ENCODE peak calls at places on chromosomes 1 and 21, in six cellular contexts. Q is mesothelial cell of epicardium, N is OCI-LY7, J is epithelial cell of esophagus, E is A549, A is NB4. U is an unnamed sample.
A peak's percentile ranks its signal among the peaks of the same experiment; 100 is the strongest.

GRCh38 chr1:239603530-239603929 is 217.2 kb downstream of the CHRM3 start:
- DNase-seq in Q (no peak), N (no peak), J (peak; percentile 28), E (no peak), A (no peak), U (no peak)

GRCh38 chr1:3139451-3139852 is 70.4 kb downstream of the PRDM16 start:
- DNase-seq in Q (no peak), N (no peak), J (no peak), E (no peak), A (no peak), U (no peak)

GRCh38 chr1:153977250-153978240 is at the start of gene JTB:
- DNase-seq in Q (peak; percentile 82), N (peak; percentile 88), J (peak; percentile 88), E (peak; percentile 82), A (peak; percentile 90), U (peak; percentile 87)

GRCh38 chr1:226381226-226381998 is 26.5 kb downstream of the PARP1 start:
- DNase-seq in Q (no peak), N (no peak), J (no peak), E (no peak), A (no peak), U (no peak)

GRCh38 chr1:225746361-225747179 is 31.1 kb upstream of the SRP9 start:
- DNase-seq in Q (no peak), N (no peak), J (peak; percentile 93), E (peak; percentile 89), A (no peak), U (no peak)

GRCh38 chr21:34192646-34193285 is 119.4 kb downstream of the MRPS6 start:
- DNase-seq in Q (no peak), N (no peak), J (no peak), E (no peak), A (no peak), U (no peak)

GRCh38 chr1:93779540-93780121 is 98.0 kb upstream of the BCAR3 start:
- DNase-seq in Q (no peak), N (no peak), J (peak; percentile 98), E (peak; percentile 92), A (no peak), U (no peak)

GRCh38 chr1:171841050-171841910 is at the start of gene DNM3:
- DNase-seq in Q (peak; percentile 88), N (peak; percentile 77), J (peak; percentile 78), E (peak; percentile 75), A (peak; percentile 61), U (peak; percentile 51)

GRCh38 chr1:22808186-22808845 is 97.7 kb downstream of the EPHB2 start:
- DNase-seq in Q (no peak), N (no peak), J (peak; percentile 73), E (no peak), A (no peak), U (no peak)

GRCh38 chr1:111217183-111217910 is 10.2 kb upstream of the CHI3L2 start:
- DNase-seq in Q (no peak), N (peak; percentile 63), J (no peak), E (no peak), A (no peak), U (no peak)

GRCh38 chr1:220045356-220046051 is 801 bp downstream of the EPRS1 start:
- DNase-seq in Q (no peak), N (peak; percentile 57), J (peak; percentile 27), E (peak; percentile 27), A (peak; percentile 55), U (no peak)

GRCh38 chr1:29650041-29650400 is 413.7 kb downstream of the PTPRU start:
- DNase-seq in Q (no peak), N (no peak), J (peak; percentile 68), E (no peak), A (no peak), U (no peak)

GRCh38 chr1:212225416-212225815 is 59.8 kb upstream of the PPP2R5A start:
- DNase-seq in Q (no peak), N (no peak), J (no peak), E (no peak), A (no peak), U (no peak)

GRCh38 chr21:44505673-44506278 is 34.2 kb downstream of the KRTAP10-1 start:
- DNase-seq in Q (no peak), N (no peak), J (no peak), E (no peak), A (no peak), U (no peak)

GRCh38 chr1:178609015-178609414 is 96.1 kb downstream of the TEX35 start:
- DNase-seq in Q (no peak), N (no peak), J (peak; percentile 84), E (no peak), A (no peak), U (no peak)

GRCh38 chr1:185551008-185551407 is 183.2 kb upstream of the HMCN1 start:
- DNase-seq in Q (no peak), N (no peak), J (no peak), E (no peak), A (peak; percentile 16), U (no peak)

GRCh38 chr1:45009296-45009865 is 1.7 kb downstream of the HECTD3 start:
- DNase-seq in Q (no peak), N (no peak), J (no peak), E (no peak), A (no peak), U (no peak)

GRCh38 chr1:204108312-204109141 is 35.6 kb downstream of the SOX13 start:
- DNase-seq in Q (no peak), N (no peak), J (no peak), E (no peak), A (no peak), U (no peak)

GRCh38 chr1:149881876-149882275 is 17.5 kb upstream of the BOLA1 start:
- DNase-seq in Q (no peak), N (no peak), J (no peak), E (no peak), A (no peak), U (no peak)

GRCh38 chr1:171488190-171488929 is 3.0 kb downstream of the PRRC2C start:
- DNase-seq in Q (no peak), N (no peak), J (peak; percentile 58), E (no peak), A (no peak), U (no peak)

GRCh38 chr1:214552174-214552608 is 789 bp upstream of the PTPN14 start:
- DNase-seq in Q (no peak), N (no peak), J (peak; percentile 95), E (peak; percentile 78), A (no peak), U (peak; percentile 46)

GRCh38 chr1:1630965-1631792 is 794 bp upstream of the MMP23B start:
- DNase-seq in Q (peak; percentile 39), N (no peak), J (no peak), E (no peak), A (peak; percentile 5), U (peak; percentile 36)

GRCh38 chr1:82388679-82389078 is 587.9 kb downstream of the ADGRL2 start:
- DNase-seq in Q (peak; percentile 45), N (no peak), J (peak; percentile 100), E (no peak), A (no peak), U (no peak)

GRCh38 chr1:67534627-67535065 is 104.4 kb upstream of the SERBP1 start:
- DNase-seq in Q (no peak), N (no peak), J (peak; percentile 53), E (no peak), A (peak; percentile 55), U (no peak)

GRCh38 chr1:197924516-197925123 is 7.4 kb downstream of the LHX9 start:
- DNase-seq in Q (no peak), N (peak; percentile 61), J (peak; percentile 69), E (peak; percentile 65), A (peak; percentile 72), U (peak; percentile 53)

GRCh38 chr1:213375002-213375401 is 324.0 kb downstream of the RPS6KC1 start:
- DNase-seq in Q (no peak), N (no peak), J (no peak), E (no peak), A (no peak), U (no peak)

GRCh38 chr1:170927955-170928850 is 7.1 kb upstream of the MROH9 start:
- DNase-seq in Q (no peak), N (no peak), J (peak; percentile 58), E (peak; percentile 5), A (no peak), U (no peak)

GRCh38 chr1:43074709-43075108 is 97.4 kb downstream of the EBNA1BP2 start:
- DNase-seq in Q (no peak), N (no peak), J (no peak), E (no peak), A (no peak), U (no peak)

GRCh38 chr1:232793944-232794343 is 11.3 kb upstream of the MAP10 start:
- DNase-seq in Q (no peak), N (no peak), J (peak; percentile 69), E (peak; percentile 31), A (peak; percentile 85), U (no peak)

DNA sequence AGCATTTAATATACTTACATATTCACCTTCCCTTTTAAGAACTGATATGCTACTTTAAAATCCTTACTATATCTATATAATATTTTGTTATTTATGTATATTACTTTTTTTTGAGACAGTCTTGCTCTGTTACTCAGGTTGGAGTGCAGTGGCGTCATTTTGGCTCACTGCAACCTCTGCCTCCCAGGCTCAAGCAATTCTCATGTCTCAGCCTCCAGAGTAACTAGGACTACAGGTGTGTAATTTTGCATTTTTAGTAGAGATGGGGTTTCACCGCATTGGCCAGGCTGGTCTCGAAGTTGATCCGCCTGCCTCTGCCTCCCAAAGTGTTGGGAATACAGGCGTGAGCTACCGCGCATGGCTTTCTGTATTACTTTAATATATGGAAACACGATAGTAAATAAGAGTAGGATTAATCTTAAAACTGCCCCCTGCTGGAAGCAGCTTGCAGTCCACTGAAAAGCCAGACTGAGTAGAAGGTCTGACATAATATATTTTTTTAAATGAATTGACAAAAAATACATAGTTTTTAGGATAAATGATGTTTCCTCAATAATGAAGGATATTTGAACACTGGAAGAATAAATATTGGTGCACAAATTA is 24.4 kb downstream of the RCAN3 start:
- DNase-seq in Q (no peak), N (peak; percentile 57), J (peak; percentile 38), E (peak; percentile 25), A (peak; percentile 43), U (peak; percentile 17)
- TF ChIP-seq CTCF in Q (peak; percentile 31), N (peak; percentile 93), J (peak; percentile 58), E (peak; percentile 56), A (peak; percentile 43), U (peak; percentile 16)

GRCh38 chr1:160083968-160084770 is 2.8 kb downstream of the KCNJ9 start:
- DNase-seq in Q (peak; percentile 78), N (no peak), J (peak; percentile 88), E (peak; percentile 76), A (peak; percentile 24), U (peak; percentile 71)
- TF ChIP-seq CTCF in Q (peak; percentile 49), N (peak; percentile 62), J (peak; percentile 84), E (peak; percentile 87), A (peak; percentile 27), U (peak; percentile 74)

DNA sequence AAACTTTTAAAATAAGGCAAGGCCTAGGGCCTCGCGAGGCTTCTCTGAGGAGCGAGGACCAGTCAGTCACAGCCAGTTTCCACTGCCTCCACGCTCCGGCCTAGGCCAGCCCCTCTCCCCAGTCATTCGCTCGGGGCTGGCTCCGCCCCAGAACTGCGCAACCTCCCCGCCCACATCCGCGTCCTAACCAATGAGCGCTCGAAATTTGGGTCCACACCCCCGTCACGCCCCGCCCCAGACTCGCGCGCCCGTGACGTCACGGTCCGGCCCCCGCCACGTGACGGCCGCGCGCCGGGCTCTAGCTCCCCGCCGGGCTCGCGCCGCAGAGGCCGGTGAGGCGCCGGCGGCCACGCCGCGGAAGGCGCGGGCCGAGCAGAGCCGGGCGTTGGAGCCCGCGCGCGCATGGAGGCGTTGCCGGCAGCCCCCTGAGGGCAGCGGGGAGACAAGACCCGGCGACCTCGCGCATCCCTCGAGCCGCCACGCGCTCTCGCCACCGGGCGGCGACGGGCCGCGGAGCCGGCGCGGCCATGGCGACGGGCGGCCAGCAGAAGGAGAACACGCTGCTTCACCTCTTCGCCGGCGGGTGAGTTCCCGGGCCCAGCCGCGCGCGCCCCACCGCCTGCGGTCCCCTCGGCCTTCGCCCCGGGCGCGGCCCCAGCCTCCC is at the start of gene SLC25A33:
- DNase-seq in Q (peak; percentile 100), N (peak; percentile 98), J (peak; percentile 97), E (peak; percentile 95), A (peak; percentile 96), U (peak; percentile 98)
- TF ChIP-seq CTCF in Q (no peak), N (no peak), J (no peak), E (no peak), A (no peak), U (no peak)

GRCh38 chr1:236129315-236129714 is 13.0 kb upstream of the GPR137B start:
- DNase-seq in Q (no peak), N (no peak), J (no peak), E (no peak), A (no peak), U (no peak)
- TF ChIP-seq CTCF in Q (no peak), N (no peak), J (no peak), E (no peak), A (no peak), U (no peak)

U was measured in tibial nerve.